ENCODE peak calls at places on chromosomes 6 and 20, in four cellular contexts. One of them, this sample, is unnamed.

GRCh38 chr20:2219481-2220006 is 76.3 kb upstream of the TGM3 start:
- DNase-seq in SK-N-SH: no peak
- DNase-seq in AG10803: no peak
- DNase-seq in fibroblast of lung: no peak
- DNase-seq in this sample: no peak

GRCh38 chr20:42945194-42945593 is 244.5 kb downstream of the PTPRT start:
- DNase-seq in SK-N-SH: peak
- DNase-seq in AG10803: no peak
- DNase-seq in fibroblast of lung: no peak
- DNase-seq in this sample: no peak

GRCh38 chr6:44653761-44654218 is 266.3 kb downstream of the CDC5L start:
- DNase-seq in SK-N-SH: no peak
- DNase-seq in AG10803: peak
- DNase-seq in fibroblast of lung: peak
- DNase-seq in this sample: no peak

GRCh38 chr6:144578385-144579350 is 293.5 kb downstream of the UTRN start:
- DNase-seq in SK-N-SH: no peak
- DNase-seq in AG10803: peak
- DNase-seq in fibroblast of lung: peak
- DNase-seq in this sample: no peak

GRCh38 chr6:157606516-157606915 is 216.5 kb upstream of the SNX9 start:
- DNase-seq in SK-N-SH: no peak
- DNase-seq in AG10803: no peak
- DNase-seq in fibroblast of lung: no peak
- DNase-seq in this sample: no peak

GRCh38 chr6:152220785-152221184 is 413.3 kb downstream of the ESR1 start:
- DNase-seq in SK-N-SH: no peak
- DNase-seq in AG10803: peak
- DNase-seq in fibroblast of lung: no peak
- DNase-seq in this sample: no peak

GRCh38 chr20:5741089-5741488 is 9.1 kb upstream of the SHLD1 start:
- DNase-seq in SK-N-SH: no peak
- DNase-seq in AG10803: no peak
- DNase-seq in fibroblast of lung: peak
- DNase-seq in this sample: no peak

GRCh38 chr20:62233684-62234083 is 4.6 kb upstream of the OSBPL2 start:
- DNase-seq in SK-N-SH: no peak
- DNase-seq in AG10803: no peak
- DNase-seq in fibroblast of lung: no peak
- DNase-seq in this sample: no peak

GRCh38 chr6:41017663-41018062 is 21.4 kb downstream of the UNC5CL start:
- DNase-seq in SK-N-SH: no peak
- DNase-seq in AG10803: no peak
- DNase-seq in fibroblast of lung: no peak
- DNase-seq in this sample: no peak

GRCh38 chr6:32220021-32220420 is 3.8 kb downstream of the NOTCH4 start:
- DNase-seq in SK-N-SH: no peak
- DNase-seq in AG10803: no peak
- DNase-seq in fibroblast of lung: no peak
- DNase-seq in this sample: no peak

GRCh38 chr20:430091-430999 is 22.2 kb downstream of the RBCK1 start:
- DNase-seq in SK-N-SH: no peak
- DNase-seq in AG10803: no peak
- DNase-seq in fibroblast of lung: no peak
- DNase-seq in this sample: peak

GRCh38 chr20:44028868-44029847 is 114.5 kb downstream of the TOX2 start:
- DNase-seq in SK-N-SH: no peak
- DNase-seq in AG10803: no peak
- DNase-seq in fibroblast of lung: no peak
- DNase-seq in this sample: no peak

GRCh38 chr6:88179692-88180091 is 13.5 kb upstream of the CNR1 start:
- DNase-seq in SK-N-SH: no peak
- DNase-seq in AG10803: no peak
- DNase-seq in fibroblast of lung: no peak
- DNase-seq in this sample: no peak

GRCh38 chr20:31821427-31821826 is 2.3 kb downstream of the MYLK2 start:
- DNase-seq in SK-N-SH: no peak
- DNase-seq in AG10803: no peak
- DNase-seq in fibroblast of lung: no peak
- DNase-seq in this sample: peak

GRCh38 chr6:165751486-165751885 is 88.4 kb upstream of the PDE10A start:
- DNase-seq in SK-N-SH: no peak
- DNase-seq in AG10803: no peak
- DNase-seq in fibroblast of lung: no peak
- DNase-seq in this sample: no peak

GRCh38 chr20:1391640-1392442 is 1.0 kb downstream of the FKBP1A start:
- DNase-seq in SK-N-SH: peak
- DNase-seq in AG10803: no peak
- DNase-seq in fibroblast of lung: peak
- DNase-seq in this sample: peak

GRCh38 chr6:107554326-107554725 is 64.4 kb downstream of the SOBP start:
- DNase-seq in SK-N-SH: no peak
- DNase-seq in AG10803: no peak
- DNase-seq in fibroblast of lung: no peak
- DNase-seq in this sample: no peak

GRCh38 chr6:15044146-15044882 is 201.6 kb upstream of the JARID2 start:
- DNase-seq in SK-N-SH: no peak
- DNase-seq in AG10803: no peak
- DNase-seq in fibroblast of lung: peak
- DNase-seq in this sample: no peak

GRCh38 chr6:117929501-117929900 is 22.4 kb downstream of the SLC35F1 start:
- DNase-seq in SK-N-SH: no peak
- DNase-seq in AG10803: no peak
- DNase-seq in fibroblast of lung: no peak
- DNase-seq in this sample: no peak

GRCh38 chr6:39790772-39791171 is 1.4 kb upstream of the DAAM2 start:
- DNase-seq in SK-N-SH: no peak
- DNase-seq in AG10803: peak
- DNase-seq in fibroblast of lung: peak
- DNase-seq in this sample: no peak

GRCh38 chr6:130417951-130418350 is 52.1 kb downstream of the TMEM200A start:
- DNase-seq in SK-N-SH: no peak
- DNase-seq in AG10803: peak
- DNase-seq in fibroblast of lung: peak
- DNase-seq in this sample: no peak

GRCh38 chr20:51171141-51171540 is 148.2 kb upstream of the KCNG1 start:
- DNase-seq in SK-N-SH: no peak
- DNase-seq in AG10803: no peak
- DNase-seq in fibroblast of lung: no peak
- DNase-seq in this sample: no peak

GRCh38 chr20:58718121-58718563 is 25.5 kb downstream of the NPEPL1 start:
- DNase-seq in SK-N-SH: peak
- DNase-seq in AG10803: no peak
- DNase-seq in fibroblast of lung: no peak
- DNase-seq in this sample: no peak

GRCh38 chr20:50058646-50059398 is 54.1 kb downstream of the UBE2V1 start:
- DNase-seq in SK-N-SH: no peak
- DNase-seq in AG10803: no peak
- DNase-seq in fibroblast of lung: no peak
- DNase-seq in this sample: no peak

GRCh38 chr6:154112181-154112809 is 73.3 kb downstream of the OPRM1 start:
- DNase-seq in SK-N-SH: no peak
- DNase-seq in AG10803: no peak
- DNase-seq in fibroblast of lung: peak
- DNase-seq in this sample: no peak

GRCh38 chr6:26054937-26055669 is 32.1 kb upstream of the HFE start:
- DNase-seq in SK-N-SH: peak
- DNase-seq in AG10803: peak
- DNase-seq in fibroblast of lung: peak
- DNase-seq in this sample: peak

GRCh38 chr6:113102761-113103160 is 754.4 kb upstream of the MARCKS start:
- DNase-seq in SK-N-SH: no peak
- DNase-seq in AG10803: no peak
- DNase-seq in fibroblast of lung: peak
- DNase-seq in this sample: no peak

GRCh38 chr6:129370268-129370916 is 339.6 kb downstream of the ARHGAP18 start:
- DNase-seq in SK-N-SH: peak
- DNase-seq in AG10803: peak
- DNase-seq in fibroblast of lung: peak
- DNase-seq in this sample: peak

GRCh38 chr6:163349001-163349680 is 65.4 kb upstream of the QKI start:
- DNase-seq in SK-N-SH: no peak
- DNase-seq in AG10803: no peak
- DNase-seq in fibroblast of lung: peak
- DNase-seq in this sample: no peak

GRCh38 chr6:159056941-159057340 is 12.2 kb upstream of the TAGAP start:
- DNase-seq in SK-N-SH: no peak
- DNase-seq in AG10803: no peak
- DNase-seq in fibroblast of lung: no peak
- DNase-seq in this sample: no peak

GRCh38 chr20:48607544-48607865 is 220.3 kb downstream of the PREX1 start:
- DNase-seq in SK-N-SH: no peak
- DNase-seq in AG10803: no peak
- DNase-seq in fibroblast of lung: no peak
- DNase-seq in this sample: no peak

GRCh38 chr6:166415306-166415705 is 32.6 kb upstream of the MPC1 start:
- DNase-seq in SK-N-SH: no peak
- DNase-seq in AG10803: no peak
- DNase-seq in fibroblast of lung: no peak
- DNase-seq in this sample: no peak

GRCh38 chr6:16256781-16257180 is 18.4 kb downstream of the GMPR start:
- DNase-seq in SK-N-SH: no peak
- DNase-seq in AG10803: no peak
- DNase-seq in fibroblast of lung: no peak
- DNase-seq in this sample: no peak

GRCh38 chr6:24009319-24009718 is 116.7 kb upstream of the NRSN1 start:
- DNase-seq in SK-N-SH: peak
- DNase-seq in AG10803: no peak
- DNase-seq in fibroblast of lung: peak
- DNase-seq in this sample: no peak

GRCh38 chr6:148835920-148836441 is 89.2 kb downstream of the UST start:
- DNase-seq in SK-N-SH: no peak
- DNase-seq in AG10803: peak
- DNase-seq in fibroblast of lung: peak
- DNase-seq in this sample: no peak

GRCh38 chr6:22980446-22980845 is 411.1 kb downstream of the HDGFL1 start:
- DNase-seq in SK-N-SH: no peak
- DNase-seq in AG10803: peak
- DNase-seq in fibroblast of lung: peak
- DNase-seq in this sample: no peak

GRCh38 chr6:30494275-30494990 is 5.1 kb downstream of the HLA-E start:
- DNase-seq in SK-N-SH: no peak
- DNase-seq in AG10803: no peak
- DNase-seq in fibroblast of lung: no peak
- DNase-seq in this sample: no peak

GRCh38 chr6:30489081-30490030 is at the start of gene HLA-E:
- DNase-seq in SK-N-SH: peak
- DNase-seq in AG10803: peak
- DNase-seq in fibroblast of lung: peak
- DNase-seq in this sample: peak

GRCh38 chr6:30493643-30494250 is 4.4 kb downstream of the HLA-E start:
- DNase-seq in SK-N-SH: no peak
- DNase-seq in AG10803: no peak
- DNase-seq in fibroblast of lung: no peak
- DNase-seq in this sample: no peak

GRCh38 chr6:30491963-30492616 is 2.8 kb downstream of the HLA-E start:
- DNase-seq in SK-N-SH: no peak
- DNase-seq in AG10803: no peak
- DNase-seq in fibroblast of lung: no peak
- DNase-seq in this sample: no peak

DNA sequence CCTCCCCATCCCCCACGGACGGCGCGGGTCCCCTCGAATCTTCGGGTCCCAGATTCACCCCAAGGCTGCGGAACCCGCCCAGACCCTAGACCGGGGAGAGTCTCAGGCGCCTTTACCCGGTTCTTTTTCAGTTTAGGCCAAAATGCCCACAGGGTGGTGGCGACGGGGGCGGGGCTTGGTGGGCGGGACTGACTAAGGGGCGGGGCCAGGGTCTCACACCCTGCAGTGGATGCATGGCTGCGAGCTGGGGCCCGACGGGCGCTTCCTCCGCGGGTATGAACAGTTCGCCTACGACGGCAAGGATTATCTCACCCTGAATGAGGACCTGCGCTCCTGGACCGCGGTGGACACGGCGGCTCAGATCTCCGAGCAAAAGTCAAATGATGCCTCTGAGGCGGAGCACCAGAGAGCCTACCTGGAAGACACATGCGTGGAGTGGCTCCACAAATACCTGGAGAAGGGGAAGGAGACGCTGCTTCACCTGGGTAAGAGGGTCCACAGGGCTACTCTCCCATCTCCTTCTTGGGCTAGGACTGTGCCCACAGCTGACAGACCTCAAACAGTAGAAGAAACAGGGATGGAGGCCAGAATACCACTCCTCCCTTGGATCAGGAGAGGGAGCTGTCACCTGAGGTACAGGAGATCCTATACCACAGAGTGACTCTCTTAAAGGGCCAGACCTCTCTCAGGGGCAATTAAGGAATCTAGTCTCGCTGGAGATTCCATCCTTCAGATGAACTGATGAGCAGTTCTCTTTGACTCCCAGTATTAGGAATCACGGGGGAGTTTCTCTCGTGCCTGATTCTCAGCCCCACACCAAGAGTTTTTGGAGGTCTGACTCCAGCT is 945 bp downstream of the HLA-E start:
- DNase-seq in SK-N-SH: peak
- DNase-seq in AG10803: peak
- DNase-seq in fibroblast of lung: peak
- DNase-seq in this sample: peak
- TF ChIP-seq CTCF in SK-N-SH: no peak
- TF ChIP-seq CTCF in AG10803: no peak
- TF ChIP-seq CTCF in fibroblast of lung: no peak
- TF ChIP-seq CTCF in this sample: no peak

GRCh38 chr6:128249429-128249828 is 271.0 kb downstream of the PTPRK start:
- DNase-seq in SK-N-SH: no peak
- DNase-seq in AG10803: no peak
- DNase-seq in fibroblast of lung: no peak
- DNase-seq in this sample: no peak
- TF ChIP-seq CTCF in SK-N-SH: no peak
- TF ChIP-seq CTCF in AG10803: no peak
- TF ChIP-seq CTCF in fibroblast of lung: no peak
- TF ChIP-seq CTCF in this sample: no peak

GRCh38 chr6:72035483-72035882 is 149.1 kb downstream of the RIMS1 start:
- DNase-seq in SK-N-SH: no peak
- DNase-seq in AG10803: peak
- DNase-seq in fibroblast of lung: no peak
- DNase-seq in this sample: no peak

GRCh38 chr6:72040106-72040505 is 153.8 kb downstream of the RIMS1 start:
- DNase-seq in SK-N-SH: no peak
- DNase-seq in AG10803: peak
- DNase-seq in fibroblast of lung: no peak
- DNase-seq in this sample: no peak

GRCh38 chr6:72035966-72036365 is 149.6 kb downstream of the RIMS1 start:
- DNase-seq in SK-N-SH: no peak
- DNase-seq in AG10803: peak
- DNase-seq in fibroblast of lung: no peak
- DNase-seq in this sample: no peak

GRCh38 chr6:72032056-72032455 is 145.7 kb downstream of the RIMS1 start:
- DNase-seq in SK-N-SH: no peak
- DNase-seq in AG10803: peak
- DNase-seq in fibroblast of lung: peak
- DNase-seq in this sample: no peak

GRCh38 chr6:72037006-72037405 is 150.7 kb downstream of the RIMS1 start:
- DNase-seq in SK-N-SH: no peak
- DNase-seq in AG10803: no peak
- DNase-seq in fibroblast of lung: no peak
- DNase-seq in this sample: no peak
- TF ChIP-seq CTCF in SK-N-SH: no peak
- TF ChIP-seq CTCF in AG10803: no peak
- TF ChIP-seq CTCF in fibroblast of lung: no peak
- TF ChIP-seq CTCF in this sample: no peak

GRCh38 chr20:16518068-16518783 is 55.0 kb downstream of the KIF16B start:
- DNase-seq in SK-N-SH: peak
- DNase-seq in AG10803: peak
- DNase-seq in fibroblast of lung: peak
- DNase-seq in this sample: peak
- TF ChIP-seq CTCF in SK-N-SH: peak
- TF ChIP-seq CTCF in AG10803: peak
- TF ChIP-seq CTCF in fibroblast of lung: peak
- TF ChIP-seq CTCF in this sample: peak